ENCODE peak calls at places on chromosomes 13 and 19, in nine cellular contexts. U is body of pancreas, H is endothelial cell, A is brain microvascular endothelial cell, L is pancreas, W is thoracic aorta, X is mammary epithelial cell, Y is kidney epithelial cell, K is endodermal cell. Q is an unnamed sample.
A peak's percentile ranks its signal among the peaks of the same experiment; 100 is the strongest.

GRCh38 chr19:5090780-5091575 is 122.1 kb downstream of the KDM4B start:
- DNase-seq in U (peak; percentile 43), Y (no peak), L (no peak), H (no peak), A (peak; percentile 24), K (no peak), W (no peak), X (no peak), Q (peak; percentile 83)

GRCh38 chr19:4310247-4311121 is 6.1 kb downstream of the FSD1 start:
- DNase-seq in A (no peak), K (peak; percentile 87), Y (no peak), H (no peak), X (no peak), W (no peak), U (no peak), L (no peak), Q (no peak)

GRCh38 chr19:49469828-49470614 is 4.0 kb upstream of the FLT3LG start:
- DNase-seq in K (no peak), U (no peak), X (no peak), A (no peak), W (no peak), L (no peak), H (no peak), Y (no peak), Q (no peak)

GRCh38 chr13:33490461-33491327 is 205.1 kb upstream of the STARD13 start:
- DNase-seq in Y (no peak), W (no peak), U (no peak), K (peak; percentile 90), L (no peak), H (no peak), X (no peak), A (no peak), Q (no peak)

GRCh38 chr13:73416093-73416492 is 357.3 kb downstream of the KLF5 start:
- DNase-seq in Y (no peak), L (no peak), H (no peak), U (no peak), X (no peak), W (no peak), K (no peak), A (no peak), Q (no peak)

GRCh38 chr19:958967-959685 is 25.0 kb upstream of the WDR18 start:
- DNase-seq in A (peak; percentile 31), Y (peak; percentile 37), H (no peak), W (no peak), U (no peak), X (peak; percentile 40), L (no peak), K (no peak), Q (no peak)

GRCh38 chr13:37981932-37982331 is 112.4 kb upstream of the TRPC4 start:
- DNase-seq in X (no peak), W (no peak), A (no peak), L (no peak), H (no peak), K (no peak), U (no peak), Y (no peak), Q (no peak)

GRCh38 chr19:29650988-29651387 is 14.3 kb upstream of the PLEKHF1 start:
- DNase-seq in K (no peak), U (no peak), L (no peak), Y (no peak), H (no peak), X (no peak), W (no peak), A (no peak), Q (peak; percentile 2)

GRCh38 chr19:3275068-3275582 is 50.7 kb downstream of the CELF5 start:
- DNase-seq in W (no peak), H (peak; percentile 77), U (peak; percentile 17), K (no peak), Y (no peak), L (no peak), X (no peak), A (peak; percentile 16), Q (no peak)

GRCh38 chr19:51568456-51568855 is 2.6 kb upstream of the ZNF175 start:
- DNase-seq in U (no peak), X (no peak), K (no peak), H (no peak), L (no peak), W (no peak), A (no peak), Y (no peak), Q (no peak)

GRCh38 chr13:67515895-67516294 is 285.8 kb upstream of the PCDH9 start:
- DNase-seq in L (no peak), K (no peak), W (no peak), Y (peak; percentile 7), H (no peak), A (peak; percentile 10), U (no peak), X (no peak), Q (no peak)

GRCh38 chr19:56120371-56121179 is 520 bp downstream of the ZNF787 start:
- DNase-seq in L (peak; percentile 87), Y (no peak), U (peak; percentile 90), A (peak; percentile 53), K (peak; percentile 85), X (peak; percentile 65), H (peak; percentile 77), W (peak; percentile 28), Q (peak; percentile 83)

GRCh38 chr19:48461651-48461981 is 6.2 kb downstream of the KCNJ14 start:
- DNase-seq in W (no peak), A (no peak), X (no peak), U (no peak), H (no peak), L (no peak), Y (no peak), K (no peak), Q (no peak)

GRCh38 chr13:39767791-39768564 is 112.5 kb downstream of the COG6 start:
- DNase-seq in H (no peak), A (no peak), K (peak; percentile 69), L (no peak), X (no peak), W (no peak), Y (no peak), U (no peak), Q (no peak)

GRCh38 chr19:19403373-19403901 is 2.0 kb upstream of the GATAD2A start:
- DNase-seq in H (no peak), K (no peak), U (peak; percentile 37), X (peak; percentile 56), A (peak; percentile 11), W (no peak), L (peak; percentile 52), Y (no peak), Q (no peak)

GRCh38 chr19:19405919-19406877 is 723 bp downstream of the GATAD2A start:
- DNase-seq in W (no peak), A (no peak), X (peak; percentile 50), U (peak; percentile 56), K (peak; percentile 78), H (peak; percentile 65), Y (no peak), L (peak; percentile 62), Q (peak; percentile 75)

GRCh38 chr19:19402656-19403372 is 2.7 kb upstream of the GATAD2A start:
- DNase-seq in K (no peak), Y (no peak), H (no peak), U (no peak), L (no peak), A (no peak), X (no peak), W (no peak), Q (no peak)

GRCh38 chr19:19406878-19407639 is 1.6 kb downstream of the GATAD2A start:
- DNase-seq in L (peak; percentile 48), H (peak; percentile 22), U (peak; percentile 58), X (peak; percentile 56), K (no peak), W (no peak), A (peak; percentile 41), Y (no peak), Q (peak; percentile 75)

DNA sequence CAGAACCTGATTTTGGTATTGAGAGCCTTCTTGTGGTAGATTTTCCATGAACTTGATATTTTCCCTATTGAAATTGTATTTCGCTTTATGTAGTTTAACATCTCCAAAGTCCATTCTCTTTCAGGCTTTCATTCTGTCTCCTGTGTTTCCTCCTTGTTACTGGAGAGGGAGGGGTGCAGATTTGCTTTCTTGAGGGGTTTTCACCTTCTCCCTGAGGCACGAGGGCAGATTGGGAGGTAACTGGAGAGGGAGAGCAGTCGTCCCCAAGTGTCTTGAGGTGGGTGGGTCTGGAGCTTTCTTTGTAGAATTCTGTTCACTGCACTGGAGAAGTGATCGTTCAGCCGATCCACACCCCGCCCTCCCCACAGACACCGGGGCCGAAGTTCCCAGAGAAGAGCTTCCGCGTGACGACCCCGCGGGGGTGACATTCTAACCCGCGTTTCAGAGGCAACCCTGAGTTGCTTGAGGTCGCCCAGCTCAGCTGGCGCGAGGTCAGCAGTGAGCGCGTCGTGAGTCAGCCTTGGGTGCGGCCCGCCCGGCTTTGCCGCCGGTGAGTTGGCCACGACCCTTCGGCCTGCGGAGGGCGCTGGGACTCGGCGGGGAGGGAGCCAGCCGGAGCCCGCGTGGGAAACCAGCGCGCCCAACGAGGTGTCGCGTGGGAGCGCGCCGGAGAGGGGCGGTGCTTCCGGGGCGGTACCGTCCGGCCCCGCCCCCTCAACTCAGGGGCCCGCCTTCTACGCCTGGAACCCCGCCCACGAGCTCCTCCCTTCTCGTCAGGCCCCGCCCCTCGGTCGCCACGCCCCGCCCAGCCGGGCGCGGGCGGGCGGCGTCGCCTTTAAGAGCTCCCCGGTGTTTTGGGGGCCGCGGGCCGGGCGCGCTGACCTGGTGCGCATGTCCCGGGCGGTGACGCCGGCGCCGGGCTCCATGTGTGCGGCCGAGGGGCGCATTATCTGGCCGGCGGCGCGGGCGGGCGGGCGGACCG is at the start of gene GATAD2A:
- DNase-seq in L (peak; percentile 96), K (peak; percentile 96), Y (peak; percentile 69), W (peak; percentile 75), H (peak; percentile 88), U (peak; percentile 93), X (peak; percentile 92), A (peak; percentile 76), Q (peak; percentile 97)
- TF ChIP-seq CTCF in L (no peak), K (no peak), Y (no peak), W (peak; percentile 23), H (no peak), U (peak; percentile 41), X (no peak), A (peak; percentile 13), Q (peak; percentile 10)

DNA sequence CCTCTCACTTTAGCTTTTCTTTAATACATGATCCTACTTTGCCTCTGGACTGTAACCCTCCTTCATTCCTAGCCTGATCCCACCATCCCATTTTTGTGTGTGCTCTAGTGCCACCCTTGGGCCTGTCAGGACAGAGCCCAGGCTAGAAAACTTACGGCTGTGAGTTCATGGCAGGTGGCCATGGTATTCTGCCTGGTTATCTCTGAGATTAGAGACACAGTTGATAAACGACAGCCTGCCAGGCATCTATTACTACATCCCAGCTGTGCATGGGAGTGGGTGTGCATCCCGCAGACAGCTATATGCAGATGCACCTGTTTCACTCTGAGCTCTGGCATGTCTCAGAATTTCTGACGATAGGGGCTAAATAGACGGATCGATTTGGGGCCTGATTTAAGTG is 110.9 kb downstream of the HS6ST3 start:
- DNase-seq in X (no peak), Y (no peak), H (no peak), A (no peak), W (no peak), L (no peak), U (no peak), K (no peak), Q (no peak)
- TF ChIP-seq CTCF in X (no peak), Y (no peak), H (no peak), A (no peak), W (no peak), L (no peak), U (no peak), K (peak; percentile 42), Q (no peak)

GRCh38 chr19:41646589-41647204 is 19.8 kb upstream of the CEACAM4 start:
- DNase-seq in W (no peak), L (no peak), H (peak; percentile 62), Y (no peak), A (no peak), U (peak; percentile 25), K (peak; percentile 76), X (no peak), Q (no peak)
- TF ChIP-seq CTCF in W (no peak), L (peak; percentile 18), H (peak; percentile 93), Y (peak; percentile 34), A (peak; percentile 48), U (peak; percentile 43), K (peak; percentile 68), X (peak; percentile 29), Q (no peak)

GRCh38 chr19:14141041-14141440 is 4.7 kb upstream of the ASF1B start:
- DNase-seq in K (no peak), W (no peak), Y (no peak), U (no peak), X (no peak), L (no peak), A (no peak), H (no peak), Q (no peak)
- TF ChIP-seq CTCF in K (no peak), W (no peak), Y (no peak), U (no peak), X (no peak), L (no peak), A (no peak), H (no peak), Q (no peak)